ENCODE peak calls at places on chromosomes 2 and 18, in four cellular contexts. One of them, this sample, is unnamed.

GRCh38 chr18:3248062-3248669 is 565 bp downstream of the MYL12A start:
- DNase-seq in GM23248: peak
- DNase-seq in AG08395: no peak
- DNase-seq in upper lobe of right lung: no peak
- DNase-seq in this sample: no peak

GRCh38 chr2:109435866-109436634 is 177.7 kb downstream of the SEPTIN10 start:
- DNase-seq in GM23248: peak
- DNase-seq in AG08395: peak
- DNase-seq in upper lobe of right lung: peak
- DNase-seq in this sample: no peak

GRCh38 chr2:143901185-143901842 is 618.6 kb downstream of the ZEB2 start:
- DNase-seq in GM23248: peak
- DNase-seq in AG08395: peak
- DNase-seq in upper lobe of right lung: no peak
- DNase-seq in this sample: no peak

GRCh38 chr18:46283268-46283667 is 179.1 kb downstream of the HAUS1 start:
- DNase-seq in GM23248: peak
- DNase-seq in AG08395: no peak
- DNase-seq in upper lobe of right lung: no peak
- DNase-seq in this sample: no peak

GRCh38 chr18:27585602-27586173 is 400.6 kb upstream of the CHST9 start:
- DNase-seq in GM23248: no peak
- DNase-seq in AG08395: no peak
- DNase-seq in upper lobe of right lung: no peak
- DNase-seq in this sample: no peak

GRCh38 chr18:3916082-3916481 is 466.1 kb downstream of the TGIF1 start:
- DNase-seq in GM23248: no peak
- DNase-seq in AG08395: no peak
- DNase-seq in upper lobe of right lung: no peak
- DNase-seq in this sample: no peak

GRCh38 chr2:29054430-29054829 is 19.9 kb downstream of the PCARE start:
- DNase-seq in GM23248: no peak
- DNase-seq in AG08395: no peak
- DNase-seq in upper lobe of right lung: no peak
- DNase-seq in this sample: no peak

GRCh38 chr2:185970148-185970852 is 231.7 kb downstream of the FSIP2 start:
- DNase-seq in GM23248: peak
- DNase-seq in AG08395: no peak
- DNase-seq in upper lobe of right lung: no peak
- DNase-seq in this sample: no peak

GRCh38 chr18:7021994-7022840 is 95.4 kb downstream of the LAMA1 start:
- DNase-seq in GM23248: peak
- DNase-seq in AG08395: peak
- DNase-seq in upper lobe of right lung: no peak
- DNase-seq in this sample: no peak

GRCh38 chr2:240051697-240052096 is 1.6 kb downstream of the OR6B3 start:
- DNase-seq in GM23248: no peak
- DNase-seq in AG08395: no peak
- DNase-seq in upper lobe of right lung: no peak
- DNase-seq in this sample: no peak

GRCh38 chr2:186594001-186594722 is 4.3 kb downstream of the ITGAV start:
- DNase-seq in GM23248: no peak
- DNase-seq in AG08395: no peak
- DNase-seq in upper lobe of right lung: no peak
- DNase-seq in this sample: no peak

GRCh38 chr18:7814754-7815315 is 247.7 kb downstream of the PTPRM start:
- DNase-seq in GM23248: no peak
- DNase-seq in AG08395: no peak
- DNase-seq in upper lobe of right lung: no peak
- DNase-seq in this sample: no peak

GRCh38 chr2:236498369-236498768 is 71.3 kb upstream of the ACKR3 start:
- DNase-seq in GM23248: peak
- DNase-seq in AG08395: peak
- DNase-seq in upper lobe of right lung: no peak
- DNase-seq in this sample: no peak

GRCh38 chr2:64727013-64727767 is 73.5 kb upstream of the SERTAD2 start:
- DNase-seq in GM23248: no peak
- DNase-seq in AG08395: no peak
- DNase-seq in upper lobe of right lung: no peak
- DNase-seq in this sample: peak

GRCh38 chr2:37614061-37614802 is 57.2 kb downstream of the CDC42EP3 start:
- DNase-seq in GM23248: peak
- DNase-seq in AG08395: peak
- DNase-seq in upper lobe of right lung: no peak
- DNase-seq in this sample: no peak

GRCh38 chr2:80222644-80223043 is 81.9 kb downstream of the LRRTM1 start:
- DNase-seq in GM23248: no peak
- DNase-seq in AG08395: no peak
- DNase-seq in upper lobe of right lung: no peak
- DNase-seq in this sample: no peak

This sample was measured in GM12864.